ENCODE peak calls at places on chromosomes 7 and 10, in four cellular contexts. I, P, S and V are unnamed samples.
A peak's percentile ranks its signal among the peaks of the same experiment; 100 is the strongest.

GRCh38 chr7:128389085-128389814 is 20.5 kb downstream of the IMPDH1 start:
- DNase-seq in I (no peak), P (no peak), S (no peak), V (no peak)

GRCh38 chr7:130180571-130180971 is 24.6 kb downstream of the TMEM209 start:
- DNase-seq in I (no peak), P (no peak), S (no peak), V (no peak)

GRCh38 chr7:100430450-100431285 is 1.0 kb downstream of the MEPCE start:
- DNase-seq in I (no peak), P (no peak), S (no peak), V (peak; percentile 40)

GRCh38 chr10:69239816-69240434 is 19.8 kb downstream of the HKDC1 start:
- DNase-seq in I (no peak), P (no peak), S (no peak), V (no peak)

GRCh38 chr10:22479419-22479818 is 134.1 kb downstream of the SPAG6 start:
- DNase-seq in I (no peak), P (no peak), S (peak; percentile 23), V (no peak)

GRCh38 chr7:5528071-5528814 is 104.6 kb upstream of the TNRC18 start:
- DNase-seq in I (no peak), P (no peak), S (no peak), V (no peak)

GRCh38 chr10:33837736-33838135 is 503.3 kb upstream of the NRP1 start:
- DNase-seq in I (no peak), P (no peak), S (no peak), V (no peak)

GRCh38 chr7:155584763-155585531 is 38.6 kb upstream of the CNPY1 start:
- DNase-seq in I (no peak), P (no peak), S (peak; percentile 47), V (no peak)

GRCh38 chr10:124578231-124579002 is 116.8 kb downstream of the LHPP start:
- DNase-seq in I (no peak), P (no peak), S (no peak), V (no peak)

GRCh38 chr7:125099519-125099918 is 169.9 kb upstream of the POT1 start:
- DNase-seq in I (no peak), P (no peak), S (no peak), V (no peak)

GRCh38 chr10:21372651-21373410 is 152.7 kb downstream of the SKIDA1 start:
- DNase-seq in I (peak; percentile 16), P (no peak), S (no peak), V (no peak)

GRCh38 chr7:121046009-121046408 is 57.5 kb downstream of the CPED1 start:
- DNase-seq in I (no peak), P (no peak), S (no peak), V (no peak)

GRCh38 chr7:51261950-51262795 is 54.4 kb downstream of the COBL start:
- DNase-seq in I (no peak), P (no peak), S (no peak), V (no peak)

GRCh38 chr7:5646846-5647245 is 134.6 kb downstream of the RNF216 start:
- DNase-seq in I (no peak), P (no peak), S (peak; percentile 11), V (no peak)

GRCh38 chr7:91554893-91555292 is 290.7 kb downstream of the FZD1 start:
- DNase-seq in I (no peak), P (no peak), S (no peak), V (no peak)

GRCh38 chr10:110612629-110613028 is 31.5 kb upstream of the RBM20 start:
- DNase-seq in I (no peak), P (no peak), S (no peak), V (no peak)

GRCh38 chr10:44983066-44983894 is 4.7 kb upstream of the DEPP1 start:
- DNase-seq in I (no peak), P (no peak), S (no peak), V (no peak)

GRCh38 chr10:14414901-14415300 is 84.2 kb upstream of the FRMD4A start:
- DNase-seq in I (no peak), P (no peak), S (no peak), V (no peak)

GRCh38 chr7:107151538-107151937 is 17.3 kb upstream of the HBP1 start:
- DNase-seq in I (no peak), P (no peak), S (no peak), V (no peak)